ENCODE peak calls at places on chromosomes 13 and 19, in four cellular contexts. Y, Q, R and X are unnamed samples.

GRCh38 chr13:50552424-50552966 is 291.0 kb downstream of the DLEU7 start:
- DNase-seq in R (no peak), Q (no peak), Y (no peak), X (no peak)

GRCh38 chr13:113034451-113035208 is 65.6 kb downstream of the MCF2L start:
- DNase-seq in R (peak; percentile 57), Y (peak; percentile 40), Q (no peak), X (peak; percentile 66)

GRCh38 chr19:29086182-29086581 is 126.8 kb downstream of the UQCRFS1 start:
- DNase-seq in Q (no peak), Y (no peak), R (no peak), X (no peak)

GRCh38 chr19:6685962-6686627 is 16.1 kb upstream of the TNFSF14 start:
- DNase-seq in Q (no peak), R (no peak), Y (no peak), X (no peak)

GRCh38 chr13:79723462-79724116 is 242.6 kb downstream of the NDFIP2 start:
- DNase-seq in Y (no peak), R (no peak), Q (no peak), X (no peak)

GRCh38 chr13:106415427-106415826 is 120.0 kb downstream of the EFNB2 start:
- DNase-seq in Q (no peak), Y (no peak), R (no peak), X (no peak)

GRCh38 chr13:31476266-31476665 is 263.1 kb upstream of the RXFP2 start:
- DNase-seq in Q (no peak), R (peak; percentile 16), Y (no peak), X (no peak)

GRCh38 chr13:23871616-23872220 is 17.5 kb downstream of the MIPEP start:
- DNase-seq in R (peak; percentile 46), Q (no peak), Y (no peak), X (no peak)

GRCh38 chr19:47310819-47311218 is 1.2 kb downstream of the C5AR1 start:
- DNase-seq in R (peak; percentile 62), Q (no peak), Y (no peak), X (no peak)

GRCh38 chr13:72379581-72379980 is 347.8 kb downstream of the MZT1 start:
- DNase-seq in Y (no peak), Q (no peak), R (no peak), X (no peak)

GRCh38 chr19:37988758-37989635 is 82.0 kb downstream of the SIPA1L3 start:
- DNase-seq in Y (no peak), R (no peak), Q (no peak), X (peak; percentile 36)

GRCh38 chr19:13797058-13797440 is 1.8 kb downstream of the ZSWIM4 start:
- DNase-seq in Y (no peak), R (no peak), Q (no peak), X (no peak)

GRCh38 chr19:53503126-53503525 is 34.8 kb upstream of the ZNF331 start:
- DNase-seq in Y (no peak), R (no peak), Q (no peak), X (no peak)

GRCh38 chr19:4861147-4861546 is 6.3 kb downstream of the PLIN3 start:
- DNase-seq in Q (no peak), Y (no peak), R (no peak), X (no peak)

GRCh38 chr19:16886305-16886880 is 2.4 kb upstream of the F2RL3 start:
- DNase-seq in Q (no peak), Y (no peak), R (no peak), X (no peak)

GRCh38 chr19:4295972-4296771 is 6.0 kb downstream of the TMIGD2 start:
- DNase-seq in R (peak; percentile 90), Q (no peak), Y (no peak), X (no peak)

DNA sequence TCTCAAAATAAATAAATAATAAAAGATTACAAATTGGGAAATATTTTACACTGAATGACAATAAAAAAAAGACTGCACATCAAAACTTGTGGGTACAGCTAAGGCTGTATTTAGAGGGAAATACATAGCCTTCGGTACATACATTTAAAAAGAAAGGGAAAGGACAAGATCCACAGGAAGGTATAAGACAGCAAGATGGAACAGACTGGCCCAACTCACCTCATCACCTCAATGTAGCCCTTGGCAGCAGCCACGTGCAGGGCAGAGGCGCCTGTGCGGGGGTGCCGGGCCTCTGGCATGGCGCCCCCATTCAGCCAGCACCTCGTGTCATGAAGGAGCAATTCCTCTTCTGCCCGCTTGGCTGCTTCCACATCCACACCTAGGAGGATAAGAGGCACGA is 14.2 kb downstream of the PPP1R12C start:
- DNase-seq in Q (no peak), Y (no peak), R (no peak), X (no peak)
- TF ChIP-seq USF1 in Q (no peak), Y (no peak), R (no peak), X (no peak)

GRCh38 chr19:45456500-45456815 is 11.3 kb upstream of the FOSB start:
- DNase-seq in R (no peak), Y (no peak), Q (no peak), X (no peak)

GRCh38 chr19:45451850-45452387 is 15.9 kb upstream of the FOSB start:
- DNase-seq in Y (no peak), R (no peak), Q (no peak), X (no peak)

GRCh38 chr19:45457776-45458175 is 10.0 kb upstream of the FOSB start:
- DNase-seq in Q (no peak), Y (no peak), R (no peak), X (no peak)

GRCh38 chr19:45451181-45451849 is 16.5 kb upstream of the FOSB start:
- DNase-seq in R (no peak), Q (no peak), Y (no peak), X (no peak)

DNA sequence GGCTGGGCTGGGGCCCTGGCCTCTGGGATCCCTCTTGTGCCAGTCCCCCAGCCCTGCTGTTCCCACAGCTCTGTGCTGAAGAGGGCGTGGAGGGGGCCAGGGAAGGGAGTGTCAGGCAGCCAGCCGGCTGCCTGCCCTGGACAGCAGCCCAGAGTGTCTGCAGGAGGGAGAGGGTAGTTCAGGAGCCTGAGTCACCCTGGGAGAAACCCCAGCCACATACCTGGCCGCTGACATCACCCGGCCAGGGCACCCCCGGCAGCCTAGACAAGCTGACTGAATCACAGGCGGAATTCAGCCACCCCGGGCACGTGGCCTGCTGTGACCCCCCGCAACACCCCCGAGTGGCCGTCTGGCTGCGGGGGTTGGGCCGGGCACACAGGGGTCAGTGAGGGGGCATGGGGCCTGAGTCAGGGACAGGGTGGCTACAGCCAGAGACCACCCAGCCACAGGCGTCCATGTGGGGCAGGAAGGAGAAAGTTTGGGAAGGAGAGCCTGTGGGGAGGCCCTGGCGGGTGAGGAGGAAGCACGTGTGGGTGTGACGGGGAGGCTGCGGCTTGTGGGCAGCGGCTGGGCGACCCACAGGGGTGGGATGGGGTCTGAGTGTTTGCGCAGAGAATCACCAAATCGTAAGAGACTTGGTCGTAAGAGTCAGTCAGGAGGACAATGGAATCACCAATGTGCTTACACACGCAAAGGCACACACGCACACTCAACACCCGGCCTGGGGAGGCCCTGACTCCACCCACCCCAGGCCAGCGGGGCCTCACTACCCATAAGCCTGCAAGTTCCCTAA is 11.9 kb upstream of the FOSB start:
- DNase-seq in R (peak; percentile 71), Q (no peak), Y (peak; percentile 88), X (peak; percentile 78)
- TF ChIP-seq MAX in R (peak; percentile 96), Q (peak; percentile 18), Y (peak; percentile 99), X (peak; percentile 55)

GRCh38 chr19:45710731-45711130 is 18.3 kb downstream of the QPCTL start:
- DNase-seq in Q (no peak), Y (no peak), R (no peak), X (no peak)

GRCh38 chr19:45705115-45705514 is 12.6 kb downstream of the QPCTL start:
- DNase-seq in Y (no peak), R (no peak), Q (no peak), X (no peak)

GRCh38 chr19:45705710-45706415 is 13.4 kb downstream of the QPCTL start:
- DNase-seq in Y (no peak), R (no peak), Q (no peak), X (no peak)
- TF ChIP-seq USF1 in Y (no peak), R (no peak), Q (no peak), X (no peak)

DNA sequence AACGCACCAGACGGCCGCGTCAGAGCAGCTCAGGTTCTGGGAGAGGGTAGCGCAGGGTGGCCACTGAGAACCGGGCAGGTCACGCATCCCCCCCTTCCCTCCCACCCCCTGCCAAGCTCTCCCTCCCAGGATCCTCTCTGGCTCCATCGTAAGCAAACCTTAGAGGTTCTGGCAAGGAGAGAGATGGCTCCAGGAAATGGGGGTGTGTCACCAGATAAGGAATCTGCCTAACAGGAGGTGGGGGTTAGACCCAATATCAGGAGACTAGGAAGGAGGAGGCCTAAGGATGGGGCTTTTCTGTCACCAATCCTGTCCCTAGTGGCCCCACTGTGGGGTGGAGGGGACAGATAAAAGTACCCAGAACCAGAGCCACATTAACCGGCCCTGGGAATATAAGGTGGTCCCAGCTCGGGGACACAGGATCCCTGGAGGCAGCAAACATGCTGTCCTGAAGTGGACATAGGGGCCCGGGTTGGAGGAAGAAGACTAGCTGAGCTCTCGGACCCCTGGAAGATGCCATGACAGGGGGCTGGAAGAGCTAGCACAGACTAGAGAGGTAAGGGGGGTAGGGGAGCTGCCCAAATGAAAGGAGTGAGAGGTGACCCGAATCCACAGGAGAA is 1.9 kb downstream of the PPP1R12C start:
- DNase-seq in Q (no peak), Y (peak; percentile 81), R (peak; percentile 60), X (no peak)
- TF ChIP-seq MAX in Q (no peak), Y (no peak), R (no peak), X (no peak)